ENCODE peak calls at places on chromosomes 11 and 22, in five cellular contexts. D, E, P, F and J are unnamed samples.

GRCh38 chr22:16801088-16801487 is 24.1 kb downstream of the XKR3 start:
- DNase-seq in P (no peak), F (no peak), D (no peak), E (no peak), J (no peak)

GRCh38 chr22:44088976-44089570 is 65.0 kb downstream of the PARVB start:
- DNase-seq in P (peak; percentile 72), D (no peak), E (peak; percentile 18), F (no peak), J (peak; percentile 37)

GRCh38 chr11:75743711-75744563 is 24.6 kb upstream of the DGAT2 start:
- DNase-seq in E (no peak), F (no peak), P (no peak), D (no peak), J (no peak)

GRCh38 chr11:124662111-124662510 is 11.4 kb downstream of the SIAE start:
- DNase-seq in E (no peak), D (no peak), F (no peak), P (no peak), J (no peak)

GRCh38 chr11:73193251-73194033 is 24.6 kb upstream of the P2RY2 start:
- DNase-seq in F (peak; percentile 80), P (no peak), D (no peak), E (no peak), J (no peak)

GRCh38 chr22:36465232-36466021 is 16.0 kb downstream of the TXN2 start:
- DNase-seq in F (no peak), P (peak; percentile 93), E (peak; percentile 93), D (no peak), J (peak; percentile 50)

GRCh38 chr11:84247129-84247528 is 961.0 kb upstream of the CCDC90B start:
- DNase-seq in F (no peak), D (no peak), E (no peak), P (no peak), J (no peak)

GRCh38 chr11:8832571-8833260 is 78.3 kb upstream of the AKIP1 start:
- DNase-seq in E (peak; percentile 60), D (peak; percentile 43), F (peak; percentile 91), P (no peak), J (no peak)

GRCh38 chr22:37273126-37273845 is 9.0 kb upstream of the CYTH4 start:
- DNase-seq in E (peak; percentile 68), P (peak; percentile 4), F (peak; percentile 45), D (no peak), J (no peak)

GRCh38 chr11:3836903-3837302 is 3.9 kb downstream of the RHOG start:
- DNase-seq in D (peak; percentile 68), P (peak; percentile 73), F (peak; percentile 74), E (no peak), J (no peak)

GRCh38 chr22:48658246-48658645 is 1169.4 kb downstream of the BRD1 start:
- DNase-seq in F (no peak), D (no peak), E (no peak), P (no peak), J (no peak)

GRCh38 chr11:132453411-132453810 is 1078.9 kb downstream of the OPCML start:
- DNase-seq in F (no peak), E (no peak), D (no peak), P (no peak), J (no peak)

GRCh38 chr22:22687638-22688500 is 43.5 kb downstream of the GGTLC2 start:
- DNase-seq in F (peak; percentile 48), D (peak; percentile 68), E (peak; percentile 76), P (no peak), J (peak; percentile 78)

GRCh38 chr11:72001255-72001654 is 2.5 kb downstream of the IL18BP start:
- DNase-seq in E (no peak), D (no peak), P (no peak), F (no peak), J (no peak)

GRCh38 chr11:91859666-91860065 is 365.0 kb upstream of the FAT3 start:
- DNase-seq in D (no peak), F (no peak), E (no peak), P (no peak), J (no peak)

GRCh38 chr22:20315337-20316216 is 4.3 kb downstream of the DGCR6L start:
- DNase-seq in F (no peak), E (no peak), P (no peak), D (no peak), J (peak; percentile 12)

GRCh38 chr11:91792779-91793262 is 431.8 kb upstream of the FAT3 start:
- DNase-seq in D (no peak), E (no peak), P (no peak), F (no peak), J (no peak)

GRCh38 chr11:19076744-19077589 is 16.4 kb upstream of the MRGPRX2 start:
- DNase-seq in E (peak; percentile 57), F (peak; percentile 48), D (peak; percentile 48), P (no peak), J (peak; percentile 73)

GRCh38 chr11:19073454-19074415 is 13.2 kb upstream of the MRGPRX2 start:
- DNase-seq in P (no peak), D (no peak), F (no peak), E (no peak), J (no peak)

GRCh38 chr11:19072464-19072863 is 11.9 kb upstream of the MRGPRX2 start:
- DNase-seq in F (no peak), P (no peak), E (no peak), D (no peak), J (no peak)

GRCh38 chr11:19077965-19078364 is 17.4 kb upstream of the MRGPRX2 start:
- DNase-seq in F (no peak), D (no peak), E (no peak), P (no peak), J (no peak)

DNA sequence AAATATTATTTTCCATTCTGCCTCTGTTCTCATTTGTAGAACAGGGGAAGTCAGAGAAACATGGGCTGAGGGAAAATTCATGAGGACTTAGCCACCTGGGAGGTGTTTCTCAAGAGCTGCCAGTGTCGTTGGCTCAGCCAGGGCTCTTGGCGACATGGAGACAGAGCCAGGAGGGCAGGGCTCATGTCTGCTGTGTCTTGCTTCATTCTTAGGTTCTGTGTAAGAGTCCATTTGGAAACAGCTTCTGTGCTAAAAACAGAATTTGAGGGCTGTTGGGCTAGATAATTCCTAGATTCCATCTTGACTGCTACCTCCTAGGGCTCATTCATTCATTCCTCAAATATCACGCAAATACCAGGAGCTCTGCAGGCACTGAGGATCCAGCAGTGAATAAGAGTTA is 15.1 kb upstream of the MRGPRX2 start:
- DNase-seq in E (no peak), P (no peak), D (no peak), F (no peak), J (no peak)
- H3K4me3 ChIP-seq in E (no peak overlapping the region), P (no peak overlapping the region), D (no peak overlapping the region), F (no peak overlapping the region), J (no peak overlapping the region)

GRCh38 chr11:1556278-1557167 is 15.5 kb downstream of the DUSP8 start:
- DNase-seq in F (no peak), P (peak; percentile 10), E (no peak), D (no peak), J (no peak)
- H3K4me3 ChIP-seq in F (no peak overlapping the region), P (no peak overlapping the region), E (no peak overlapping the region), D (no peak overlapping the region), J (no peak overlapping the region)

DNA sequence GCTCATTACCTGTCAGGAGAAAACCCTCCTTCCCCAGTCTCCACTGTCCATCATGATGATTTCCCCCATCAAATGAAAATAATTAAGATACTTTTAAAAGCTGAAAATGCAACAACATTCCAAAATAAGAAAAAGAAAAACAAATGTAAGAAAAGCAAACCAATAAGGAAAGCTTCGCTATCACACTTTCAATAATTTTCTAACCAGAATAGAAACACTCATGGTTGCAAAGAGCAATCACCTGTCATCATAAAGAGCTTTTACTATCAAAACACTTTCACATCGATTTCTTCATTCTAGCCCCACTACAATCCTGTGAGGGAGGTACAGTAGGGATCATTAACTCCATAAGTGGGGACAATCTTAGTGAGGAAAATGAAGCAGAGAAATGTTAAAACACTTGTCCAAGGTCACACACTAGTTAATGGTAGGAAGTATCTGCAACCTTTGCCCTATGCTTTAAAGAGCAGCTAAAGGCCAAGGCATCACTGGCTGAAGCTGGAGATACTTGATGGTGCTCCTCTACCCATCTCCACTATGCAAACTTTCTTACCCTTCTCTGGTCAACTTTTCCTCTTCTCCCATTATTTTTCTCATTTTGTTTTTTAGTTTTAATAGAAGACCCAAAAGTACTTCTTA is 2.6 kb downstream of the RBM4B start:
- DNase-seq in E (no peak), F (no peak), P (no peak), D (peak; percentile 32), J (no peak)
- H3K4me3 ChIP-seq in E (no peak overlapping the region), F (no peak overlapping the region), P (no peak overlapping the region), D (peak overlapping the region; percentile 77), J (no peak overlapping the region)

DNA sequence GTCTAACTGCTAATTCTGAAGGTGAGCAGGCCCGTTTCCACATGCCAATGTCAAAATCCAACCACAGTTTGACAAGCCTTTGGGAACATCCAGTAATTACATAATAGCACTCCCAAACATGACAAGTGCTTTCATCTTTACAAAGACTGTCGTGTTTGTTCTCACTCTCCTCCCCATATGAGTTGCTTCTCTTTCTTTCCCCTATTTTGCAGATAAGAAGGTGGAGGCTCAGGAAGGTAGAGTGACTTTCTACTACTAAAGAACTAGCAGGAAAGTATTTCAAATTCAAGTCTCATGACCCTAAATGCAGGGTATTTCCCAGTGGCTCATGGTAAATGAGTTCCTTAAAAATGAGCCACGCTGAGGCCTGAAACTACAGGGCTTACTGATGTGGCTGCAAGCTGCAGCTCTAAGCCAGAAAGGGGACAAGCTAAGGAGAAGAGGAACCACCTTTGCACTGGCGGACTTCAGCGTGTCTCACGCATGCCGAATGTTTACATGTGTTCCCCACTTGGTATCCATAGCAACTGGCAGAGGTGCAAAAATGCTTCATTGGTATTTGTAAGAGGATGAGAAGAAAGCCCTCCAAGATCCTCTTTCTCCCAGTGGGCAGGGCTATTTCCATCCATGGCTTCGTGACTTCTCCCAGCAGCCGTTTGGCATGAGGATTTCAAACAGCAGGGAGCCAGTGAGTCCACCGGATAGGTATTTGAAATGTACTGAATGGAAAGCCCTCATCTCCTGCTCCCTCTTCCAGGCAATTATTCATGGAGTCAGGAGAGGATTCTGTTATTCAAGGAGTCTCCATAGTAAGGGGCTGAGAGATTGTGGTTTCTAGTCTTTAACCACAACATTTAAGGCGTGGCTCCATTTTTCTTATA is 55.5 kb upstream of the CD44 start:
- DNase-seq in F (peak; percentile 92), P (peak; percentile 51), D (peak; percentile 36), E (peak; percentile 88), J (peak; percentile 26)
- H3K4me3 ChIP-seq in F (peak overlapping the region; percentile 41), P (no peak overlapping the region), D (no peak overlapping the region), E (no peak overlapping the region), J (no peak overlapping the region)

DNA sequence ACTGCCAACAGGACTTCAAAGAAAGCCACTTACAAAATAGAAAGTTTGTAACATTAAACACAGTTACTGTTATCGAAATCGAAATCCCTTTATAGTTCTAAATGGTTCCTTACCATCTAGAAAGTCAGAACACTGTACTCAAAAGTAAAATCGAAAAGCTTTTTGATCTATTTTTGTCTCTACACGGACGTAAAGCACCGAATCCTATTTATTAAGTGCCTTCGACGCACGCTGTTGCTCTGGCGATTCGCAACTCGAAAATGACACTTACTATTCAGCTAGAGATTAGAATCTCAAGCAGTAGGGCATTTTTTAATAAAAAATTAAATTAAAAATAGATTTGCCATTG is 78.3 kb downstream of the LARGE1 start:
- DNase-seq in F (peak; percentile 91), P (no peak), D (peak; percentile 78), E (no peak), J (no peak)
- H3K4me3 ChIP-seq in F (peak overlapping the region; percentile 64), P (peak overlapping the region; percentile 13), D (peak overlapping the region; percentile 60), E (no peak overlapping the region), J (no peak overlapping the region)

DNA sequence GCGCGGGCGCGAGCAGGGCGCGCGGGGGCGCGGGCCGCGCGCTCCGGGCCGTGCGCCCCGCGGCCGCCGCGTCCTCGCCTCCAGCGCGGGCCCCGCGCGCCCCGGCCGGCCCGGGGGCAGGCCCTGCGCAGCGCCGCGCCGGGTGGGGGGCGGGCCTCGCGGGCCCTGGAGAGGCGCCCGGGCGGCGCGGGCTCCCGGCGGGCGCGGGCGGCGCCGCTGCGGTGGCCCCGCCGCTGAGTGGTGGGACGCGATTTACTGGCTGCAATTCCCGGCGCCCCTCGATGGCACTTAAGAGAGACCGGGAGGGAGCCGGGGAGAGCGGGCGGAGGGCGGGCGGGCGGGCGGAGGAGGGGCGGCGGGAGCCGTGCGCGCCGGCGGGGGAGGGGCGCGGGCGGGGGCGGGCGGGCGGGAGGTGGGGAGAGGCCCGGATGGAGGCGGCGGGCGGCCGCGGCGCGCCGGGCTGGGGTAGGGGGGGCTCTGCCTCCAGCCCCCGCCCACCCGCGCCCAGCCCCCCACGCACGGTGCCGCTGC is 73.2 kb upstream of the TCF20 start:
- DNase-seq in F (no peak), E (no peak), P (no peak), D (no peak), J (no peak)
- H3K4me3 ChIP-seq in F (no peak overlapping the region), E (peak overlapping the region; percentile 12), P (peak overlapping the region; percentile 50), D (no peak overlapping the region), J (peak overlapping the region; percentile 31)